ENCODE peak calls at places on chromosomes 2 and 18, in five cellular contexts. M, U, S, T and I are unnamed samples.

GRCh38 chr2:25187729-25188350 is 19.5 kb upstream of the POMC start:
- DNase-seq in S (no peak), U (no peak), M (no peak), T (no peak), I (no peak)

GRCh38 chr2:238963164-238963969 is 115.5 kb downstream of the TWIST2 start:
- DNase-seq in U (peak; percentile 57), T (peak; percentile 29), M (no peak), S (peak; percentile 77), I (peak; percentile 27)

GRCh38 chr2:230319211-230319862 is 7.7 kb upstream of the SP140L start:
- DNase-seq in M (no peak), S (no peak), T (no peak), U (no peak), I (no peak)

GRCh38 chr2:174145827-174146226 is 102.5 kb downstream of the OLA1 start:
- DNase-seq in M (peak; percentile 57), S (no peak), T (no peak), U (no peak), I (no peak)

GRCh38 chr2:110713508-110714362 is 18.6 kb upstream of the ACOXL start:
- DNase-seq in S (no peak), T (no peak), U (no peak), M (no peak), I (no peak)

GRCh38 chr18:41842886-41843285 is 112.1 kb upstream of the PIK3C3 start:
- DNase-seq in S (no peak), M (no peak), T (no peak), U (no peak), I (peak; percentile 0)

GRCh38 chr2:25672500-25673169 is 742 bp downstream of the DTNB start:
- DNase-seq in S (no peak), M (peak; percentile 65), T (peak; percentile 18), U (no peak), I (peak; percentile 17)

GRCh38 chr18:38790303-38790702 is 1224.7 kb upstream of the CELF4 start:
- DNase-seq in U (no peak), S (no peak), M (peak; percentile 6), T (no peak), I (no peak)

GRCh38 chr18:48754993-48755473 is 195.7 kb downstream of the SMAD7 start:
- DNase-seq in M (no peak), S (no peak), U (no peak), T (no peak), I (no peak)

GRCh38 chr18:25187582-25188291 is 164.2 kb downstream of the ZNF521 start:
- DNase-seq in S (no peak), U (no peak), M (no peak), T (no peak), I (no peak)

GRCh38 chr18:58103339-58103930 is 59.4 kb downstream of the NEDD4L start:
- DNase-seq in T (no peak), U (no peak), M (no peak), S (no peak), I (no peak)

GRCh38 chr2:23788100-23788499 is 138.8 kb downstream of the ATAD2B start:
- DNase-seq in U (no peak), S (no peak), M (no peak), T (no peak), I (no peak)

GRCh38 chr18:25033747-25034471 is 318.1 kb downstream of the ZNF521 start:
- DNase-seq in T (no peak), U (no peak), M (no peak), S (no peak), I (no peak)

GRCh38 chr2:26049641-26050040 is 15.8 kb downstream of the RAB10 start:
- DNase-seq in T (peak; percentile 61), S (no peak), M (no peak), U (no peak), I (no peak)

GRCh38 chr2:45622704-45623103 is 11.6 kb upstream of the SRBD1 start:
- DNase-seq in T (no peak), S (no peak), M (no peak), U (no peak), I (no peak)

GRCh38 chr2:28403388-28403956 is 10.8 kb downstream of the FOSL2 start:
- DNase-seq in M (no peak), S (no peak), U (no peak), T (no peak), I (no peak)

GRCh38 chr18:48111547-48111946 is 181.1 kb upstream of the SMAD2 start:
- DNase-seq in U (no peak), T (no peak), M (no peak), S (no peak), I (no peak)

GRCh38 chr2:157466764-157467163 is 22.9 kb upstream of the CYTIP start:
- DNase-seq in S (no peak), U (no peak), M (no peak), T (no peak), I (no peak)

GRCh38 chr2:230691005-230691647 is 21.5 kb upstream of the CAB39 start:
- DNase-seq in M (no peak), U (no peak), S (no peak), T (peak; percentile 90), I (peak; percentile 62)

GRCh38 chr2:219997341-219997851 is 370.0 kb downstream of the SLC4A3 start:
- DNase-seq in M (peak; percentile 27), U (peak; percentile 72), T (peak; percentile 52), S (peak; percentile 87), I (no peak)

GRCh38 chr2:127164761-127165538 is 55.1 kb downstream of the CYP27C1 start:
- DNase-seq in T (no peak), U (no peak), M (no peak), S (peak; percentile 70), I (no peak)

GRCh38 chr2:159200498-159200897 is 86.0 kb downstream of the WDSUB1 start:
- DNase-seq in S (no peak), U (no peak), M (no peak), T (peak; percentile 44), I (peak; percentile 41)

GRCh38 chr2:120761911-120762310 is 26.2 kb downstream of the GLI2 start:
- DNase-seq in M (no peak), S (no peak), U (no peak), T (no peak), I (no peak)

GRCh38 chr2:232779935-232780334 is 3.6 kb upstream of the KCNJ13 start:
- DNase-seq in U (no peak), T (peak; percentile 8), M (no peak), S (no peak), I (no peak)

GRCh38 chr18:38076346-38077053 is 510.9 kb upstream of the CELF4 start:
- DNase-seq in S (no peak), T (no peak), M (no peak), U (no peak), I (no peak)

GRCh38 chr18:76376668-76377358 is 118.2 kb downstream of the ZNF516 start:
- DNase-seq in M (no peak), S (no peak), U (no peak), T (no peak), I (no peak)
- TF ChIP-seq CTCF in M (no peak), S (no peak), U (no peak), T (no peak), I (no peak)

GRCh38 chr2:216717907-216718615 is 22.7 kb upstream of the IGFBP5 start:
- DNase-seq in S (no peak), M (no peak), U (no peak), T (no peak), I (no peak)

GRCh38 chr2:216721141-216721540 is 25.8 kb upstream of the IGFBP5 start:
- DNase-seq in T (no peak), M (no peak), U (no peak), S (no peak), I (no peak)

GRCh38 chr2:216724190-216724589 is 28.8 kb upstream of the IGFBP5 start:
- DNase-seq in M (no peak), S (no peak), U (no peak), T (no peak), I (no peak)

GRCh38 chr2:216717491-216717901 is 22.1 kb upstream of the IGFBP5 start:
- DNase-seq in T (no peak), S (no peak), U (no peak), M (no peak), I (no peak)

DNA sequence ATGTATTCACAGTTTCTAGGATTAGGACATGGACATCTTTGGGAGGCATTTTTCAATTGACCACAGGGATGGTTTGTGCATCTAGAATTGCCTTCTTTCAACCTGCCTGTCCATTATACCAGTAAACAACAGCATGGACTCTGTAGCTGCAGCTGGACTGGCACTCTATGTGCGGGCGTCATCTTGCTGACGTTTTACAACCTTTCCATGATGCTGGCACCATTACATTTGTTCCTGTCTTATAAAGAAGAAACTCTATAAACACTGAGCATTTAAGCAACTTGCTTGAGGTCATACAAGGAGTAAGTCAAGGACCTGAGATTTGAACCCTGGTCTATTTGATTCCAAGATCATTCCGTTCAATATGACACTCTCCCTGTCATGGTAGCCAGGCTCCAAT is 25.4 kb upstream of the IGFBP5 start:
- DNase-seq in U (no peak), M (no peak), S (no peak), T (no peak), I (no peak)
- TF ChIP-seq CTCF in U (no peak), M (no peak), S (no peak), T (no peak), I (no peak)

GRCh38 chr2:66574701-66575624 is 140.0 kb downstream of the MEIS1 start:
- DNase-seq in U (peak; percentile 74), M (peak; percentile 69), T (peak; percentile 82), S (no peak), I (peak; percentile 76)

GRCh38 chr2:66573866-66574265 is 138.9 kb downstream of the MEIS1 start:
- DNase-seq in S (no peak), M (no peak), T (no peak), U (no peak), I (no peak)

GRCh38 chr2:66577331-66578041 is 142.6 kb downstream of the MEIS1 start:
- DNase-seq in T (no peak), M (no peak), S (no peak), U (peak; percentile 52), I (no peak)

GRCh38 chr2:66576381-66577330 is 141.7 kb downstream of the MEIS1 start:
- DNase-seq in S (no peak), M (peak; percentile 37), U (no peak), T (no peak), I (peak; percentile 44)

DNA sequence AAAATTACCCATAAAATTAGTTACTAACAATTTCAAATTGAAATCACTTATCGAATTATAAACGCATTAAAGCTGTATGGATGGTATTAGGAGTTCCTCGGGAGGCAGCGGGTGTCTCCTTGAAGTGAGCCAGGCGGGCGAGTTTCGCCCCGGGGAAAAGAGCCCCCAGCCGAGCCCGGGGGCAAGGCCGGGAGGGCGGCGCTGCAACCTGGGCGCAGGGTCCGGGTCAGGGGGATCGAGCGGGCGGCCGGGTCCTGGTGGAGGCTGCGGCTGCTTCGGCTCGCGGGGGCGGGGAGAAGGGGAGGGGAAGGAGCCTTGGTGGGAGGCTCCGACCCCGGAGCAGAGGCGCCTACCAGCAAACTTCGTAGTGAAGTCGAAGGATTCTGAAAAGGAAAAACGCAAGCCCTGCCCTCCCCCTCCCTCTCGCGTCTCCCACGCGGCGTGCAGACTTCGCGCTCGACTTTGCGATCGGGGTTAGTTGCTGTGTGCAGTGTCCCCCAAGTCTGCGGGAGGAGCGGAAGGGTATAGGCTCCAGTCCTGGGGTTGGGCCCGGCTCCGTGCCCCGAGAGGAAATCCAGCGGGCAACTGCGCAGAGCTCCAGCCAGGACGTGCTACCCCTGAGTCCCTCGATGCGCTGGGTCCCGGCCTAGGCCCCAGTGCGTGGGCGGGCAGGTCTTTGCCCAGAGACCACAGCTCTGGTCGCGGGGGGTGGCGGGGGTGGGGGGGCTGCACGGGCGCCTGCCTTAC is 140.9 kb downstream of the MEIS1 start:
- DNase-seq in T (no peak), M (no peak), U (peak; percentile 72), S (no peak), I (peak; percentile 36)
- TF ChIP-seq CTCF in T (no peak), M (no peak), U (no peak), S (no peak), I (peak; percentile 8)

GRCh38 chr2:104965900-104966299 is 72.0 kb upstream of the MRPS9 start:
- DNase-seq in U (no peak), M (no peak), S (no peak), T (no peak), I (no peak)
- TF ChIP-seq CTCF in U (no peak), M (no peak), S (no peak), T (no peak), I (no peak)